ENCODE peak calls at places on chromosomes 12 and 14, in nine cellular contexts. M, A, Y, Z, S, X, U, H and Q are unnamed samples.

GRCh38 chr12:45302621-45303020 is 86.7 kb downstream of the ANO6 start:
- DNase-seq in M (no peak), A (no peak), Y (no peak), Z (no peak), S (no peak), X (no peak), U (no peak), H (no peak), Q (no peak)

GRCh38 chr12:132453361-132454133 is 36.4 kb upstream of the FBRSL1 start:
- DNase-seq in M (no peak), A (peak; percentile 51), Y (no peak), Z (no peak), S (no peak), X (no peak), U (no peak), H (no peak), Q (no peak)

GRCh38 chr12:123062682-123063426 is 82.4 kb downstream of the ARL6IP4 start:
- DNase-seq in M (peak; percentile 42), A (no peak), Y (no peak), Z (no peak), S (no peak), X (no peak), U (peak; percentile 62), H (peak; percentile 18), Q (peak; percentile 79)

GRCh38 chr14:106455026-106455425 is 928.6 kb downstream of the TMEM121 start:
- DNase-seq in M (no peak), A (no peak), Y (no peak), Z (no peak), S (no peak), X (no peak), U (no peak), H (no peak), Q (no peak)

GRCh38 chr12:126093911-126094310 is 1028.7 kb downstream of the AACS start:
- DNase-seq in M (no peak), A (no peak), Y (peak; percentile 54), Z (no peak), S (no peak), X (no peak), U (no peak), H (no peak), Q (no peak)

GRCh38 chr12:25648460-25648859 is 95.4 kb upstream of the LMNTD1 start:
- DNase-seq in M (peak; percentile 24), A (no peak), Y (peak; percentile 41), Z (no peak), S (no peak), X (no peak), U (peak; percentile 69), H (peak; percentile 56), Q (no peak)

GRCh38 chr12:109718390-109718789 is 4.8 kb downstream of the FAM222A start:
- DNase-seq in M (no peak), A (no peak), Y (peak; percentile 90), Z (no peak), S (no peak), X (no peak), U (no peak), H (no peak), Q (no peak)

GRCh38 chr12:111438501-111438900 is 32.8 kb downstream of the SH2B3 start:
- DNase-seq in M (no peak), A (peak; percentile 90), Y (peak; percentile 37), Z (peak; percentile 73), S (no peak), X (no peak), U (no peak), H (no peak), Q (no peak)

GRCh38 chr14:89265229-89265628 is 151.8 kb downstream of the FOXN3 start:
- DNase-seq in M (no peak), A (no peak), Y (no peak), Z (no peak), S (no peak), X (no peak), U (no peak), H (no peak), Q (no peak)

GRCh38 chr12:84069079-84069661 is 843.4 kb downstream of the SLC6A15 start:
- DNase-seq in M (no peak), A (no peak), Y (no peak), Z (no peak), S (no peak), X (no peak), U (no peak), H (no peak), Q (no peak)

GRCh38 chr14:37545174-37545573 is 49.9 kb downstream of the FOXA1 start:
- DNase-seq in M (no peak), A (no peak), Y (no peak), Z (no peak), S (no peak), X (no peak), U (no peak), H (no peak), Q (no peak)

GRCh38 chr12:127516467-127516866 is 750.5 kb upstream of the TMEM132C start:
- DNase-seq in M (no peak), A (no peak), Y (no peak), Z (no peak), S (no peak), X (no peak), U (no peak), H (no peak), Q (no peak)

GRCh38 chr12:119115296-119115905 is 63.3 kb upstream of the HSPB8 start:
- DNase-seq in M (peak; percentile 41), A (no peak), Y (peak; percentile 84), Z (no peak), S (no peak), X (no peak), U (no peak), H (peak; percentile 41), Q (peak; percentile 26)

GRCh38 chr14:92540472-92541048 is 27.0 kb downstream of the RIN3 start:
- DNase-seq in M (peak; percentile 77), A (peak; percentile 90), Y (peak; percentile 15), Z (no peak), S (peak; percentile 87), X (no peak), U (peak; percentile 94), H (peak; percentile 59), Q (peak; percentile 93)

GRCh38 chr14:99653618-99654017 is 8.7 kb downstream of the HHIPL1 start:
- DNase-seq in M (no peak), A (no peak), Y (no peak), Z (no peak), S (no peak), X (no peak), U (no peak), H (no peak), Q (no peak)

GRCh38 chr12:93784339-93785086 is 107.3 kb downstream of the CRADD start:
- DNase-seq in M (no peak), A (no peak), Y (no peak), Z (no peak), S (peak; percentile 30), X (no peak), U (peak; percentile 77), H (peak; percentile 41), Q (peak; percentile 43)

GRCh38 chr12:111442301-111443045 is 36.8 kb downstream of the SH2B3 start:
- DNase-seq in M (no peak), A (no peak), Y (no peak), Z (no peak), S (no peak), X (no peak), U (peak; percentile 59), H (no peak), Q (no peak)

GRCh38 chr12:57611116-57611809 is at the start of gene ARHGEF25:
- DNase-seq in M (peak; percentile 84), A (no peak), Y (peak; percentile 81), Z (no peak), S (peak; percentile 49), X (no peak), U (peak; percentile 69), H (no peak), Q (peak; percentile 8)

GRCh38 chr12:89334770-89335169 is 17.5 kb downstream of the DUSP6 start:
- DNase-seq in M (no peak), A (no peak), Y (no peak), Z (no peak), S (no peak), X (no peak), U (no peak), H (no peak), Q (no peak)
- H3K27ac ChIP-seq in M (no peak overlapping the region), A (no peak overlapping the region), Y (no peak overlapping the region), Z (no peak overlapping the region), S (no peak overlapping the region), X (no peak overlapping the region), U (no peak overlapping the region), H (no peak overlapping the region), Q (peak overlapping the region; percentile 3)

GRCh38 chr12:14638066-14638465 is 58.3 kb downstream of the GUCY2C start:
- DNase-seq in M (no peak), A (no peak), Y (no peak), Z (no peak), S (no peak), X (no peak), U (no peak), H (no peak), Q (no peak)
- H3K4me1 ChIP-seq in M (no peaks in the 10 kb centered on the region), A (no peaks in the 10 kb centered on the region), Y (peaks cover 19% of the 10 kb centered on the region), Z (peaks cover 2% of the 10 kb centered on the region), S (no peaks in the 10 kb centered on the region), X (no peaks in the 10 kb centered on the region), U (no peaks in the 10 kb centered on the region), H (no peaks in the 10 kb centered on the region), Q (no peaks in the 10 kb centered on the region)

GRCh38 chr12:80567391-80567790 is 123.4 kb downstream of the PTPRQ start:
- DNase-seq in M (no peak), A (no peak), Y (no peak), Z (no peak), S (no peak), X (no peak), U (no peak), H (no peak), Q (no peak)
- H3K27ac ChIP-seq in M (no peak overlapping the region), A (peak overlapping the region; percentile 14), Y (no peak overlapping the region), Z (no peak overlapping the region), S (no peak overlapping the region), X (no peak overlapping the region), U (no peak overlapping the region), H (no peak overlapping the region), Q (no peak overlapping the region)

DNA sequence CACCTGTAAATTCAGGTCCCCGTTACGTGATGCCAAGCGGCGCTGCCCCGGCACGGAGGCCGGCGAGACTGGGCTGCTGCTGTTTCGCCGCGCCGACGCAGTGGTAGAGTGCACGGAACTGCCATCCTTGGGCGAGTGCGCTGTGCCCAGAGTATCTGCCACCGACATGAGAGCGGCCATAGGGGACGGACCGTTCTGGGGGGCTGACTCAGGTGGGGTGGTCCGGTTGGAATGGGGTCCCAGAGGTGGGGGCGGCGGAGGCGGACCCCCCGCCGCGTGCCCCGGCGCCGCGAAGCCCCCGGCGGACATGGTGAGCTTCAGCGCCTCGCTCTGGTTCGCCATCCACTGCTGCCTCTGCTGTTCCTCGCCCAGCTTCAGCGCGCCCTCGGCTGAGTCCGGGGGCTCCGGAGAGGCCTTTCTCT is 2.8 kb downstream of the IRF2BPL start:
- DNase-seq in M (no peak), A (no peak), Y (peak; percentile 46), Z (no peak), S (no peak), X (no peak), U (no peak), H (no peak), Q (no peak)
- H3K4me1 ChIP-seq in M (peaks cover 48% of the 10 kb centered on the region), A (peaks cover 32% of the 10 kb centered on the region), Y (peaks cover 40% of the 10 kb centered on the region), Z (peaks cover 62% of the 10 kb centered on the region), S (peaks cover 47% of the 10 kb centered on the region), X (peaks cover 52% of the 10 kb centered on the region), U (peaks cover 74% of the 10 kb centered on the region), H (peaks cover 75% of the 10 kb centered on the region), Q (no peaks in the 10 kb centered on the region)

DNA sequence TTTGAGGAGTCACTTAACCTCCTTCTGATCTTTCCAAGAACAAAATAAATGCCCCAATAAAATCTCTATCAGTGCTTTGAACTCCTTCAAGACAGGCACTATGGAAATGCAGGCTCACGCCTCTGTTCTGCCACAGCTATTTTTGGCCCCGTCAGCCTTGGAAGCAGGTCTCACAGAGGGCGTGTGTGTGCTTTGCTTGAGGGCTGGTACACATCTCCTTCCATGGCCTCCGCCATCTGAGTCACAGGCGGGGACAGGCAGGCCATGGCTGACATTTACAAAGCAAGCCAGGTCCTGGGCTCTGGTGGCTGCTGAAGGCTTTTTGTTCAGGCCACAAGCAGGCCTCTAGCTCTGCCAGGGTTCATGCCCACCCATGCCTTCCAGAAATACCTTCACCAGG is 16.0 kb downstream of the PRIMA1 start:
- DNase-seq in M (no peak), A (no peak), Y (no peak), Z (no peak), S (no peak), X (no peak), U (no peak), H (no peak), Q (no peak)
- H3K27ac ChIP-seq in M (no peak overlapping the region), A (no peak overlapping the region), Y (no peak overlapping the region), Z (no peak overlapping the region), S (peak overlapping the region; percentile 57), X (no peak overlapping the region), U (no peak overlapping the region), H (no peak overlapping the region), Q (no peak overlapping the region)